ENCODE peak calls at places on chromosomes 6 and 20, in seven cellular contexts. T is fibroblast of the aortic adventitia, E is brain microvascular endothelial cell, A is stomach, H is AG04450, Q is fibroblast of mammary gland, L is mucosa of descending colon. O is an unnamed sample.

GRCh38 chr6:37904590-37904989 is 85.1 kb downstream of the ZFAND3 start:
- DNase-seq in H (no peak), Q (no peak), L (no peak), T (peak), E (no peak), A (no peak), O (no peak)

GRCh38 chr20:25197173-25197869 is 1.8 kb downstream of the ENTPD6 start:
- DNase-seq in H (no peak), Q (no peak), A (no peak), L (peak), T (no peak), E (no peak), O (no peak)

GRCh38 chr6:16901777-16902176 is 140.5 kb upstream of the ATXN1 start:
- DNase-seq in H (no peak), E (peak), L (peak), T (peak), A (peak), Q (peak), O (peak)

GRCh38 chr6:47288245-47289090 is 21.2 kb downstream of the TNFRSF21 start:
- DNase-seq in E (no peak), T (no peak), A (peak), Q (no peak), L (no peak), H (no peak), O (no peak)

GRCh38 chr6:118921084-118921483 is 13.9 kb downstream of the MCM9 start:
- DNase-seq in A (no peak), Q (no peak), T (no peak), H (no peak), L (no peak), E (no peak), O (no peak)

GRCh38 chr20:31988430-31989015 is 20.6 kb downstream of the XKR7 start:
- DNase-seq in Q (no peak), A (no peak), L (no peak), T (no peak), H (no peak), E (no peak), O (no peak)

GRCh38 chr6:106098383-106099234 is 12.5 kb downstream of the PRDM1 start:
- DNase-seq in Q (peak), T (peak), L (peak), H (no peak), A (peak), E (peak), O (peak)

GRCh38 chr6:1604347-1604990 is 5.2 kb upstream of the FOXC1 start:
- DNase-seq in A (peak), E (no peak), L (peak), T (peak), H (no peak), Q (no peak), O (no peak)

GRCh38 chr20:44217342-44218092 is 6.9 kb upstream of the OSER1 start:
- DNase-seq in A (peak), E (peak), T (peak), H (peak), L (peak), Q (peak), O (peak)

GRCh38 chr6:64325093-64325492 is 689.5 kb downstream of the PHF3 start:
- DNase-seq in L (no peak), Q (no peak), T (no peak), A (no peak), E (no peak), H (no peak), O (no peak)

GRCh38 chr6:392441-393390 is 1.2 kb downstream of the IRF4 start:
- DNase-seq in H (no peak), T (no peak), E (no peak), A (no peak), L (no peak), Q (peak), O (no peak)

GRCh38 chr20:23043376-23043775 is 6.1 kb downstream of the THBD start:
- DNase-seq in Q (no peak), H (no peak), L (no peak), A (peak), E (no peak), T (no peak), O (no peak)

GRCh38 chr6:17583811-17584210 is 16.3 kb upstream of the FAM8A1 start:
- DNase-seq in H (peak), E (peak), L (no peak), A (no peak), Q (peak), T (no peak), O (peak)

GRCh38 chr6:53250137-53250760 is 98.5 kb downstream of the ELOVL5 start:
- DNase-seq in T (peak), L (no peak), Q (peak), H (no peak), E (peak), A (no peak), O (peak)

GRCh38 chr20:16415079-16415478 is 158.2 kb downstream of the KIF16B start:
- DNase-seq in E (no peak), Q (peak), T (peak), L (no peak), H (no peak), A (no peak), O (peak)

GRCh38 chr20:34943808-34944568 is 11.6 kb downstream of the GSS start:
- DNase-seq in E (no peak), L (no peak), Q (peak), T (no peak), A (no peak), H (no peak), O (no peak)

GRCh38 chr6:21997414-21998037 is 299.3 kb downstream of the PRL start:
- DNase-seq in A (no peak), T (no peak), E (no peak), L (no peak), H (no peak), Q (no peak), O (no peak)

GRCh38 chr6:150528648-150529285 is 70.9 kb upstream of the PLEKHG1 start:
- DNase-seq in L (peak), Q (peak), T (peak), H (no peak), A (no peak), E (peak), O (peak)

GRCh38 chr6:11333292-11333849 is 100.9 kb upstream of the NEDD9 start:
- DNase-seq in T (no peak), Q (no peak), H (no peak), L (no peak), E (no peak), A (no peak), O (no peak)

GRCh38 chr6:73081955-73082354 is 143.3 kb downstream of the KHDC1L start:
- DNase-seq in H (no peak), Q (no peak), E (no peak), L (no peak), A (no peak), T (no peak), O (no peak)

GRCh38 chr6:123016431-123017110 is 20.5 kb downstream of the CLVS2 start:
- DNase-seq in E (no peak), L (no peak), A (no peak), Q (no peak), T (no peak), H (no peak), O (no peak)

GRCh38 chr20:19022118-19022575 is 190.3 kb upstream of the SLC24A3 start:
- DNase-seq in Q (no peak), H (no peak), L (no peak), A (no peak), E (no peak), T (no peak), O (no peak)

GRCh38 chr6:168413856-168414255 is 27.1 kb upstream of the SMOC2 start:
- DNase-seq in T (no peak), H (no peak), A (no peak), Q (no peak), E (no peak), L (no peak), O (no peak)

GRCh38 chr6:155327326-155328073 is 13.2 kb upstream of the TFB1M start:
- DNase-seq in H (peak), E (peak), T (peak), L (peak), Q (peak), A (peak), O (peak)

GRCh38 chr6:16216501-16217155 is 21.8 kb upstream of the GMPR start:
- DNase-seq in A (no peak), L (no peak), E (no peak), T (peak), Q (no peak), H (no peak), O (no peak)

GRCh38 chr6:149995235-149995750 is 30.0 kb downstream of the RAET1L start:
- DNase-seq in T (no peak), H (no peak), Q (no peak), A (no peak), L (no peak), E (no peak), O (no peak)

GRCh38 chr6:111663232-111663631 is 57.6 kb upstream of the TRAF3IP2 start:
- DNase-seq in T (no peak), H (no peak), L (no peak), E (no peak), Q (peak), A (no peak), O (no peak)

GRCh38 chr6:134002821-134003220 is 49.6 kb downstream of the SLC2A12 start:
- DNase-seq in L (no peak), Q (no peak), E (no peak), T (no peak), H (no peak), A (no peak), O (no peak)

GRCh38 chr6:27495386-27496135 is 22.7 kb upstream of the ZNF184 start:
- DNase-seq in Q (peak), E (peak), A (no peak), H (no peak), T (peak), L (peak), O (peak)

GRCh38 chr6:20692023-20692422 is 157.8 kb downstream of the CDKAL1 start:
- DNase-seq in L (no peak), E (no peak), A (no peak), Q (peak), T (no peak), H (no peak), O (peak)

GRCh38 chr6:55423933-55424332 is 96.7 kb downstream of the GFRAL start:
- DNase-seq in L (no peak), T (no peak), H (no peak), A (no peak), Q (no peak), E (no peak), O (no peak)

GRCh38 chr6:55528624-55529023 is 50.4 kb downstream of the HMGCLL1 start:
- DNase-seq in T (peak), L (peak), E (peak), H (peak), Q (peak), A (no peak), O (peak)

GRCh38 chr6:131979515-131980337 is 28.6 kb upstream of the CCN2 start:
- DNase-seq in A (no peak), Q (peak), L (no peak), E (peak), T (peak), H (peak), O (peak)

GRCh38 chr20:1943267-1944002 is 48.2 kb downstream of the SIRPA start:
- DNase-seq in E (no peak), A (no peak), L (peak), T (peak), H (no peak), Q (peak), O (peak)

GRCh38 chr20:1944345-1945099 is 49.3 kb downstream of the SIRPA start:
- DNase-seq in T (no peak), A (no peak), Q (no peak), L (no peak), E (no peak), H (no peak), O (no peak)

GRCh38 chr20:1941226-1941625 is 46.0 kb downstream of the SIRPA start:
- DNase-seq in E (no peak), Q (peak), T (peak), L (no peak), H (no peak), A (no peak), O (no peak)

GRCh38 chr20:1942061-1942460 is 46.9 kb downstream of the SIRPA start:
- DNase-seq in T (no peak), H (no peak), Q (no peak), E (no peak), A (no peak), L (no peak), O (no peak)

GRCh38 chr20:1942486-1943266 is 47.5 kb downstream of the SIRPA start:
- DNase-seq in H (no peak), E (no peak), L (no peak), Q (no peak), A (no peak), T (no peak), O (no peak)
- H3K4me3 ChIP-seq in H (no peak), E (no peak), L (no peak), Q (no peak), A (no peak), T (no peak), O (no peak)

GRCh38 chr20:61161649-61162210 is 90.3 kb upstream of the CDH4 start:
- DNase-seq in H (no peak), E (no peak), T (peak), L (no peak), Q (peak), A (no peak), O (no peak)
- TF ChIP-seq CTCF in H (peak), E (peak), T (no peak), L (no peak), Q (peak), A (no peak), O (peak)

GRCh38 chr20:11777861-11778570 is 139.7 kb upstream of the BTBD3 start:
- DNase-seq in T (peak), E (peak), Q (peak), A (no peak), L (no peak), H (no peak), O (peak)
- H3K4me3 ChIP-seq in T (no peak), E (peak), Q (no peak), A (no peak), L (no peak), H (peak), O (peak)

GRCh38 chr6:30721198-30722024 is 1.3 kb downstream of the TUBB start:
- DNase-seq in A (peak), E (peak), L (peak), H (peak), T (peak), Q (peak), O (peak)
- TF ChIP-seq CTCF in A (no peak), E (peak), L (peak), H (peak), T (peak), Q (no peak), O (peak)

GRCh38 chr6:102885165-102885564 is 1491.7 kb downstream of the GRIK2 start:
- DNase-seq in A (no peak), T (no peak), L (no peak), E (no peak), Q (no peak), H (no peak), O (no peak)
- H3K4me3 ChIP-seq in A (no peak), T (no peak), L (no peak), E (no peak), Q (no peak), H (no peak), O (no peak)

GRCh38 chr20:12967932-12968331 is 40.8 kb upstream of the SPTLC3 start:
- DNase-seq in L (no peak), E (no peak), T (no peak), Q (no peak), A (no peak), H (no peak), O (no peak)

GRCh38 chr20:12965880-12966270 is 42.9 kb upstream of the SPTLC3 start:
- DNase-seq in L (no peak), A (no peak), Q (no peak), T (no peak), E (no peak), H (no peak), O (no peak)

GRCh38 chr20:12965212-12965879 is 43.4 kb upstream of the SPTLC3 start:
- DNase-seq in L (no peak), Q (peak), H (no peak), E (no peak), A (no peak), T (no peak), O (peak)

GRCh38 chr20:12968472-12968871 is 40.3 kb upstream of the SPTLC3 start:
- DNase-seq in E (no peak), A (no peak), L (no peak), T (no peak), Q (no peak), H (no peak), O (no peak)

DNA sequence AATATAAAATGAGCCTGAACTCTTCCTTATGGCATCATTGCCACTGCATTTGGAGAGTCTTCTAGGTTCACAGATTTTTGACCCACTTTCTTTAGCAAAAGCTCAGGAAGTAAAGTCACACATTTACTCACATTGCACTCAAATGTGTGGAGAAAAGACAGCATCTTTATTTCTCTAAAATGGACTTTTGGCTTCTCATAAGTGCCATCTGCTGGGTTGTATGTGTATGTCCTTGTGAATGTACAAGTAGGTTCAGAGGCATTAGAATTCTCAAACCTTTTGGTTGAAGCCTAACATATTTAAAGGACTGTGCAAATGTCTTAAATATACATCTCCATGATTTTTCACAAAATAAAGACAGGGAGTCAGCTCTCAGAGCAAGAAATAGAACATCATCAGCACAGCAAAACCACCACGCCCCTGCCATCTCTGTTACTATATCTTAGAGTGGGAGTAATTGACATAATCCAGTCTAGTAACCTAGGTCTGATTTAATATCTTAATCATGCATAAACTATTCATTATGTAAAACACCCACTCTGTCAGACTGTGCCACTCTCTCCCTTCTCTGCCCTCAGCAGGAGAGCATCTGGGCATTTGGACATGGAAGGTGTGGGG is 42.2 kb upstream of the SPTLC3 start:
- DNase-seq in T (peak), Q (peak), E (peak), L (peak), A (no peak), H (peak), O (peak)
- TF ChIP-seq CTCF in T (peak), Q (peak), E (peak), L (no peak), A (no peak), H (peak), O (peak)

DNA sequence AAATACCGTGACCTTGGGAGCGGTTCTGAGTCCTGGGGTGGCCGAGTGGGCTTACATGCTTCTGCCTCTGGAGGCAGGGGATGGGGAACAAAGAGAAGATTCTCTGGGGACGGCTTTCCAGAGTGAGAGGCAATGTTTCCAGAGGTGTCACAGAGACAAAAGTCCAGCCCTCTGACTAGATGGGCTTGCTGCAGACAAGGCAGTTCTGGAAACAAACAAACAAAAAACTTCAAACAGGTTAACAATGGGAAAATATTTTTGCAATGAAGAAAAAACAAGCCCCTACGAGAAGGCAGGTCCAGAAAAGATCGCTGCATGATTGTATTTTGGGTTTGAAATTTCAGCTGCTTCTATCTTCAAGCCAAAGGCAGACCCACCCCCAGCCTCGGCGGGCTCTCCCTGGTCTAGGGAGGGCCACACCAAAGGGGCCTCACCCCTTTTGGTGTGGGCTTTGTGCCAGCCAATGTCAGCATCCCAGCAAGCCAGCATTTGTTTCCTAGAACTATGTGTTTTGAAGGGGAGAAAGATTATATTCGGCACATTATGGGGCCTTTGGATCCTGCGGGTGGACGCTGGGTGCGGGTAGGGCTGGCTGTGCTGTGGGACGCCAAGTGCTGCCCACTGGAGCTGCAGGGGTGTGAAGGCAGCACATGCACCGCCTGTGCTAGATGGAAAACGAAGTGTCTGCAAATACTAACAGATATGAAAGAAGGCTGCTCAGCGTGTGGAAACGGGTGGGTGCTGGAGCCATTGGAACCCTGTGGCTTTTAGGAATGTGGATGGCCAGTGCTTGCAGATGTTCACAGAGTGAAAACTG is 43.0 kb downstream of the RIOK1 start:
- DNase-seq in E (no peak), A (no peak), L (no peak), H (no peak), Q (no peak), T (no peak), O (no peak)
- H3K4me3 ChIP-seq in E (no peak), A (no peak), L (no peak), H (no peak), Q (no peak), T (no peak), O (no peak)

GRCh38 chr20:38935967-38936407 is 9.8 kb downstream of the FAM83D start:
- DNase-seq in T (no peak), H (no peak), E (no peak), L (no peak), A (no peak), Q (no peak), O (no peak)
- TF ChIP-seq CTCF in T (no peak), H (no peak), E (peak), L (no peak), A (no peak), Q (no peak), O (no peak)

GRCh38 chr6:91317984-91318383 is 731.1 kb upstream of the MAP3K7 start:
- DNase-seq in A (no peak), L (no peak), Q (no peak), E (no peak), H (no peak), T (no peak), O (no peak)

DNA sequence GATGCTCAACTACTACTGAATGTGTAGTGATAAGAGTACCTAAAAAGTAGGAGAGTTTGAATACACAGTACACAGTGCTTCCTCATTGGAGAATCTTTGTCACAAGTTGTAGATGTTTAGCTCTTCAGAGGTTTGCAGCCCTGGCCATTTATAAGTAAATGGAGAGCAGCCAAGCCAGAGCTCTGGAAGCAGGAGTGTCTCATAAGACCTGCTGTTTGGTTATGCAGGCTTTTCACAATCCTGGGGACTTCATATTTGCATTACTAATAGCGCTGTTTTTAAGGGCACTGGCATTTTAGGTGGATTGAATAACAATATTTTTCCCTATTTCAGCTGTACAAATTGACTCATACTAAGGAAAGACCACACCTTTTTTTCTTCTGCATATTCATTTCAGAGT is 730.4 kb upstream of the MAP3K7 start:
- DNase-seq in H (no peak), L (no peak), Q (no peak), T (no peak), E (no peak), A (no peak), O (no peak)
- H3K4me3 ChIP-seq in H (no peak), L (no peak), Q (no peak), T (no peak), E (no peak), A (no peak), O (no peak)

DNA sequence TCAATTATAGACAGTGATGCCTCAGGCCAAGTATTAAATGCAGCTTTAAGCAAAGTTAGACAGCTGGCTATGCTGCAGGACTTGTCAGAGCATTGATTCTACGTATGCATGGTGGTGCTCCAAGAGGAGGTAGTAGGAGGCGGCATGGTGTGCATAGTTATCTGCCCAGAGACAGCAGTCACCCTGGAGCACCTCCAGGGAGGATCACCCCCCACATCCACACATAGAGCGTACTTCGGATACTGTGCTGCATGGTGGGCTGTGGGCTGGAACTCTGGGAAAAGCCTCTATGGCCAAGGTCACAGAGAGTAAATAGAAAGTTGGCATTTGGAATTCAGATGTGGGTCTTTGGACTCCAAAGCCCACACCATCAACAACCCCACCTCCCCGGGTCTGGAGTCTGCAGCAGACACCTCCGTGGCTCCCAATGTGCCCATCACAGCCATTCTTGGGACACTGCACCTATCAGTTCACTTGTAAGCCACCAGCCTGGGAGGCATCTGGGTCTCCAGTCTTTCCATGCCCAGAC is 64.5 kb upstream of the STX16 start:
- DNase-seq in A (no peak), Q (no peak), H (no peak), T (no peak), L (no peak), E (no peak), O (no peak)
- TF ChIP-seq CTCF in A (no peak), Q (no peak), H (no peak), T (no peak), L (no peak), E (no peak), O (no peak)

O was measured in foreskin fibroblast.